ENCODE peak calls at places on chromosomes 3 and 15, in nine cellular contexts. R is transverse colon, Z is GM12891, C is HepG2, K is spleen, E is breast epithelium, P is sigmoid colon, Q is HCT116, A is K562. M is an unnamed sample.

GRCh38 chr3:164351126-164351525 is 727.2 kb downstream of the SI start:
- DNase-seq in K (no peak), C (no peak), P (no peak), A (no peak), Q (no peak), Z (no peak), E (no peak), R (no peak), M (no peak)

GRCh38 chr3:119580148-119580760 is 962 bp downstream of the ADPRH start:
- DNase-seq in A (no peak), R (peak; percentile 53), Q (no peak), K (peak; percentile 87), P (peak; percentile 68), Z (peak; percentile 44), C (no peak), E (no peak), M (peak; percentile 58)

GRCh38 chr15:96070636-96071035 is 259.9 kb upstream of the NR2F2 start:
- DNase-seq in Z (no peak), Q (no peak), C (no peak), R (no peak), K (no peak), A (no peak), E (no peak), P (no peak), M (no peak)

GRCh38 chr3:76631251-76631650 is 408.6 kb upstream of the ROBO2 start:
- DNase-seq in Z (no peak), K (no peak), A (no peak), E (no peak), P (no peak), R (no peak), C (no peak), Q (no peak), M (no peak)

GRCh38 chr3:43759297-43759782 is 68.6 kb downstream of the ABHD5 start:
- DNase-seq in E (no peak), R (no peak), P (no peak), C (peak; percentile 56), K (no peak), Q (no peak), A (no peak), Z (no peak), M (no peak)

GRCh38 chr3:66227917-66228316 is 7.1 kb downstream of the SLC25A26 start:
- DNase-seq in Q (no peak), A (no peak), P (no peak), C (no peak), E (no peak), R (no peak), K (no peak), Z (no peak), M (no peak)

GRCh38 chr15:89104172-89104564 is 15.9 kb downstream of the ABHD2 start:
- DNase-seq in E (no peak), P (peak; percentile 57), A (no peak), C (no peak), K (no peak), R (no peak), Z (no peak), Q (no peak), M (no peak)

GRCh38 chr3:54443572-54444161 is 321.3 kb downstream of the CACNA2D3 start:
- DNase-seq in Z (no peak), K (no peak), R (no peak), A (no peak), P (no peak), Q (no peak), E (no peak), C (peak; percentile 82), M (no peak)

GRCh38 chr3:52221563-52222318 is 3.7 kb downstream of the TLR9 start:
- DNase-seq in A (no peak), Z (no peak), Q (no peak), P (no peak), K (peak; percentile 88), C (no peak), R (no peak), E (peak; percentile 51), M (no peak)

GRCh38 chr15:71109130-71109529 is 6.1 kb upstream of the THSD4 start:
- DNase-seq in Q (no peak), R (no peak), A (no peak), K (no peak), P (peak; percentile 2), E (no peak), Z (no peak), C (no peak), M (no peak)

GRCh38 chr15:37229855-37230254 is 129.5 kb upstream of the MEIS2 start:
- DNase-seq in C (no peak), P (no peak), A (no peak), K (no peak), Z (no peak), R (no peak), E (no peak), Q (no peak), M (no peak)

GRCh38 chr3:110773413-110773954 is 298.1 kb upstream of the NECTIN3 start:
- DNase-seq in K (no peak), R (no peak), Z (no peak), A (no peak), Q (peak; percentile 93), C (peak; percentile 99), E (no peak), P (no peak), M (no peak)

GRCh38 chr3:7285502-7285901 is 424.6 kb downstream of the GRM7 start:
- DNase-seq in Q (peak; percentile 10), K (no peak), P (no peak), E (no peak), C (no peak), R (no peak), Z (no peak), A (no peak), M (no peak)

GRCh38 chr15:101063891-101064794 is 145.0 kb downstream of the LRRK1 start:
- DNase-seq in Z (no peak), E (no peak), R (peak; percentile 7), P (peak; percentile 61), Q (no peak), K (peak; percentile 76), C (peak; percentile 58), A (no peak), M (no peak)

GRCh38 chr15:99265541-99266070 is 14.3 kb downstream of the LRRC28 start:
- DNase-seq in E (no peak), C (no peak), Z (no peak), P (no peak), R (no peak), K (no peak), A (no peak), Q (no peak), M (no peak)

DNA sequence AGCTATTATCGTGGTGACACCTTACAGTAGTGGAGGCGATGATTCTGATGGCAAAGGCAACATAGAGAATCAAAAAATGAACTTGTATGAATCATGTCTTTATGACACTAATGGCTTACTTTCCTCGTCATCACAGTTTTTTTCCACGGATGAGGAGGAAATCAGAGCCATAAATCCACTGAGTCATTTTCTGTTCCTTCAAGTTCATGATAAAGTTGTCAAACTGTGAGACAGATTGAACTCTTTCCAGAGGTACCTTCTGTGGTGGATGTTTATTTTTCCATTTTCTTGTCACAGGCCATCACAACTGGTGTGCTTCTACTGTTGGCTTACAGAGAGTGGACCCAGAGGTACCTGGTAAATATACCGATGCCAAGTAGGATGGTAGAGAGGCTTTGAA is 8.5 kb downstream of the TMEM212 start:
- DNase-seq in K (no peak), A (no peak), E (no peak), P (no peak), R (no peak), C (no peak), Z (no peak), Q (peak; percentile 47), M (no peak)
- TF ChIP-seq POLR2AphosphoS5 in K (no peak), A (no peak), E (no peak), P (no peak), R (no peak), C (no peak), Z (no peak), Q (no peak), M (no peak)

GRCh38 chr3:12586403-12586802 is 29.5 kb downstream of the MKRN2 start:
- DNase-seq in C (no peak), P (no peak), K (no peak), Q (no peak), E (no peak), A (no peak), Z (no peak), R (no peak), M (no peak)

GRCh38 chr3:12588039-12588673 is 31.3 kb downstream of the MKRN2 start:
- DNase-seq in K (no peak), R (no peak), Q (no peak), C (no peak), Z (no peak), E (no peak), A (no peak), P (no peak), M (no peak)

GRCh38 chr3:12585181-12585580 is 28.3 kb downstream of the MKRN2 start:
- DNase-seq in Q (no peak), C (no peak), A (no peak), E (no peak), Z (no peak), R (no peak), P (no peak), K (no peak), M (no peak)

GRCh38 chr3:12584091-12584490 is 27.2 kb downstream of the MKRN2 start:
- DNase-seq in Q (no peak), E (no peak), K (no peak), A (no peak), C (no peak), P (no peak), Z (no peak), R (no peak), M (no peak)

GRCh38 chr3:12585970-12586369 is 29.1 kb downstream of the MKRN2 start:
- DNase-seq in Q (no peak), P (no peak), A (no peak), R (no peak), C (no peak), E (no peak), Z (no peak), K (no peak), M (no peak)
- TF ChIP-seq POLR2A in Q (no peak), P (no peak), A (no peak), R (no peak), C (no peak), E (no peak), Z (no peak), K (no peak), M (peak; percentile 54)

DNA sequence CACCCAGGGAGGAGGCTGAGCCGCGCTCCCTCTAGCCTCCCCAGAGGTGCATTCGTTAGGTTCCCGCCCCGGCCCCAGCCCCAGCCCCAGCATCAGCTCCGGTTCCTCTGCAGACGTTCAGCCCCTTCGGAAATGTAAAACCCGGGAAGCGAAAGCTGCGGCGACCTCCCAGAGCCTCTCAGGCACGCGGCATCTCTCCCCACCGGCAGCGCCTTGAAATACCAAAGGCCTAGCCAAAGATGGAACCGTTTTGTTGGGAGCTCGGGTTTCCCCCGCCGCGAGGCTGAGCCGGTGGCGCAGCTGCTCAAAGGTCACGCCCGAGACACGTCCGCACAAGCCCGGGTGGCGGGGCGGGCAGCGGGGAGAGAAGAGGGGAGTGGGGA is 77.8 kb upstream of the HES1 start:
- DNase-seq in P (peak; percentile 76), K (peak; percentile 86), C (peak; percentile 65), E (no peak), Z (peak; percentile 42), A (peak; percentile 27), Q (no peak), R (peak; percentile 62), M (peak; percentile 60)
- TF ChIP-seq POLR2AphosphoS5 in P (no peak), K (no peak), C (peak; percentile 73), E (no peak), Z (no peak), A (no peak), Q (no peak), R (no peak), M (no peak)

DNA sequence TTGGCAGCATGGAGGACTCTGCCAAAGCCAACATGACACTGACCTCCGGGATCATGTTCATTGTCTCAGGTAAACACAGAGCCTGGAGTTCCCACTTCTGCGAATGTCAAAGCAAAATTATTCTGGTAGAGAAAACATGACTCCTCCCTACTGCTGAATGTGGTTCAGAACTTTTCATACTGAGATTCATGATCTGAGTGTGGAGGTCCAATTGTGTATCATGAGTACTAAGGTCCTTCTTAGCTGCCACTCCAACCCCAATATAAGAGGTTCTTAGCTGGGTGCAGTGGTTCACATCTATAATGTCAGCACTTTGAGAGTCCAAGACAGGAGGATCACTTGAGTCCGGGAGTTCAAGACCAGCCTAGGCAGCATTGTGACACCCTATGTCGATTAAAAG is 13.8 kb downstream of the CLDN18 start:
- DNase-seq in Q (no peak), Z (no peak), E (no peak), A (no peak), C (no peak), R (no peak), K (no peak), P (no peak), M (no peak)
- TF ChIP-seq POLR2A in Q (no peak), Z (no peak), E (no peak), A (no peak), C (no peak), R (no peak), K (no peak), P (no peak), M (no peak)